ENCODE peak calls at places on chromosomes 3 and 15, in nine cellular contexts. M is MM.1S, L is PC-3, Z is GM23248, W is HCT116, K is neural progenitor cell, P is GM23338, J is SK-N-SH, G is OCI-LY7. N is an unnamed sample.
A peak's percentile ranks its signal among the peaks of the same experiment; 100 is the strongest.

GRCh38 chr15:40058476-40059140 is 19.6 kb upstream of the SRP14 start:
- DNase-seq in G (no peak), Z (peak; percentile 63), P (no peak), M (peak; percentile 42), K (no peak), J (no peak), L (peak; percentile 31), W (no peak), N (no peak)

GRCh38 chr3:38721207-38721772 is 71.8 kb upstream of the SCN5A start:
- DNase-seq in L (no peak), M (no peak), Z (no peak), P (peak; percentile 31), J (no peak), W (no peak), K (no peak), G (peak; percentile 5), N (no peak)

GRCh38 chr3:15171096-15171495 is 35.0 kb upstream of the CAPN7 start:
- DNase-seq in J (no peak), G (no peak), L (no peak), P (no peak), W (no peak), Z (no peak), K (no peak), M (peak; percentile 50), N (peak; percentile 22)

GRCh38 chr3:16516695-16517481 is 3.4 kb upstream of the RFTN1 start:
- DNase-seq in P (peak; percentile 70), G (no peak), L (peak; percentile 63), K (peak; percentile 56), W (no peak), Z (peak; percentile 74), J (peak; percentile 58), M (no peak), N (peak; percentile 68)

GRCh38 chr15:40812721-40813425 is 5.6 kb upstream of the DNAJC17 start:
- DNase-seq in L (no peak), Z (no peak), M (no peak), K (no peak), G (no peak), P (no peak), W (no peak), J (no peak), N (no peak)

GRCh38 chr3:29668728-29669127 is 387.9 kb downstream of the RBMS3 start:
- DNase-seq in L (no peak), J (no peak), P (peak; percentile 27), Z (no peak), G (no peak), K (peak; percentile 6), W (no peak), M (no peak), N (no peak)

GRCh38 chr15:36724493-36724892 is 145.1 kb downstream of the CDIN1 start:
- DNase-seq in P (no peak), J (no peak), M (no peak), W (no peak), Z (no peak), K (no peak), L (no peak), G (no peak), N (no peak)

GRCh38 chr3:72888546-72889309 is 882 bp downstream of the GXYLT2 start:
- DNase-seq in W (no peak), J (no peak), G (no peak), P (peak; percentile 70), K (peak; percentile 93), M (no peak), L (peak; percentile 29), Z (peak; percentile 14), N (no peak)

GRCh38 chr3:10196389-10197052 is 31.8 kb downstream of the IRAK2 start:
- DNase-seq in M (peak; percentile 18), W (no peak), Z (peak; percentile 97), P (no peak), L (peak; percentile 70), K (no peak), G (no peak), J (no peak), N (no peak)

GRCh38 chr3:10192953-10193691 is 28.4 kb downstream of the IRAK2 start:
- DNase-seq in P (peak; percentile 77), W (no peak), Z (peak; percentile 98), L (peak; percentile 96), M (no peak), K (peak; percentile 29), J (peak; percentile 39), G (peak; percentile 89), N (peak; percentile 39)

GRCh38 chr3:10193692-10194327 is 29.1 kb downstream of the IRAK2 start:
- DNase-seq in W (no peak), M (no peak), L (no peak), J (no peak), K (no peak), G (no peak), P (no peak), Z (no peak), N (no peak)

GRCh38 chr3:10195692-10196091 is 31.0 kb downstream of the IRAK2 start:
- DNase-seq in P (no peak), Z (no peak), M (no peak), L (no peak), K (no peak), G (no peak), J (no peak), W (no peak), N (no peak)

DNA sequence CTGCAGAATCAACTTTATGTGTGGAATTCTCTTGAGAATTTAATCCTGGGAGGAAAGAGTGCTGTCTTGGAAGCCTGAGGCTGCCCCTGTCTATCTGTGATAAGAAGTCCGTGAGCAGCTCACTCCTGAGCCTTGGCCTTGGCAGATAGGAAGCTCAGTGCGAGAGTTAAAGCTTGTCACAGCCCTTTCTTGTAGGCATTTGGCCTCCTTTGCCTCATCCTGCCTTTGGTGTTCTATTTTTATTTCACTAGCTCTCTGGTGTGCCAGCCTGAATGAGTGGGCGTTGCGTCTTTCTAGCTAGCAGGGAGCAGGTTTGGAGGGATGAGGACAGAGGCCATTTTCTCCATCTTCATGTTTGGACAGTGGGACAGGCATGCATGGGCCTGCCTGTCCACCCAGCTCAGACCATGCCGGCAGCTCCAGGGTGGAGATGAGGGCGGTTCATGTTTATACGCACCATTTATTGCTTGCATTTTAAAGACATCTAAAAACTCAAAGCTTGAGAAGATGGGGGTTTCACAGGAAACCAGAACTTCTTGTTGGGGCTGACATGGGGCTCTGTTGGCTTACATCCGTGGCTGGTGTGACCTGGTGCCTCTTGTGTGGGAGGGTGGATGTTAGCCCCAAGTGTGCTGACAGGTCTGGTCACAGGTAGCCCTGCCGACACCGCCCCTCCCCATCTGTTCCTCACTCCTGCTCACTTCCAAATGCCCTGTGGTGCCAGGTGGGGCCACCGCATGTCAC is 29.8 kb downstream of the IRAK2 start:
- DNase-seq in Z (peak; percentile 41), K (no peak), J (no peak), W (no peak), M (no peak), G (no peak), L (no peak), P (no peak), N (no peak)
- TF ChIP-seq EZH2phosphoT487 in Z (no peak), K (no peak), J (no peak), W (no peak), M (no peak), G (no peak), L (no peak), P (no peak), N (no peak)

GRCh38 chr3:104642827-104643226 is 723.9 kb upstream of the ALCAM start:
- DNase-seq in L (no peak), G (no peak), J (peak; percentile 6), M (no peak), W (no peak), P (no peak), K (no peak), Z (no peak), N (no peak)

GRCh38 chr3:104646196-104646595 is 720.5 kb upstream of the ALCAM start:
- DNase-seq in P (no peak), L (no peak), W (no peak), J (no peak), K (no peak), M (no peak), G (no peak), Z (no peak), N (no peak)
- H3K4me2 ChIP-seq in P (no peak overlapping the region), L (no peak overlapping the region), W (no peak overlapping the region), J (no peak overlapping the region), K (no peak overlapping the region), M (no peak overlapping the region), G (no peak overlapping the region), Z (no peak overlapping the region), N (no peak overlapping the region)

GRCh38 chr15:67843571-67844387 is 3.9 kb upstream of the RNU6-1 start:
- DNase-seq in Z (no peak), J (no peak), M (no peak), W (no peak), P (no peak), G (no peak), L (no peak), K (peak; percentile 91), N (no peak)
- H2AFZ ChIP-seq in Z (no peak overlapping the region), J (no peak overlapping the region), M (no peak overlapping the region), W (no peak overlapping the region), P (peak overlapping the region; percentile 64), G (no peak overlapping the region), L (no peak overlapping the region), K (no peak overlapping the region), N (peak overlapping the region; percentile 4)

GRCh38 chr3:126124148-126124868 is 40.4 kb upstream of the SLC41A3 start:
- DNase-seq in M (no peak), G (no peak), W (no peak), L (no peak), J (peak; percentile 83), P (peak; percentile 69), K (peak; percentile 33), Z (no peak), N (no peak)
- TF ChIP-seq EZH2phosphoT487 in M (no peak), G (no peak), W (no peak), L (no peak), J (no peak), P (no peak), K (no peak), Z (no peak), N (no peak)

GRCh38 chr15:51749307-51749706 is 2.1 kb upstream of the TMOD2 start:
- DNase-seq in W (no peak), Z (no peak), G (no peak), K (no peak), M (no peak), P (no peak), J (no peak), L (no peak), N (no peak)
- H3K4me2 ChIP-seq in W (no peak overlapping the region), Z (no peak overlapping the region), G (no peak overlapping the region), K (no peak overlapping the region), M (no peak overlapping the region), P (no peak overlapping the region), J (no peak overlapping the region), L (no peak overlapping the region), N (no peak overlapping the region)

N was measured in hepatocyte.